ENCODE peak calls at places on chromosome 9, in four cellular contexts. O is T-helper 2 cell; G is CD4-positive, alpha-beta T cell; M is OCI-LY7. P is an unnamed sample.

GRCh38 chr9:94160594-94161501 is 76.6 kb downstream of the PTPDC1 start:
- DNase-seq in M (peak; percentile 30), O (no peak), G (no peak), P (no peak)

GRCh38 chr9:27003406-27004147 is 1.9 kb downstream of the LRRC19 start:
- DNase-seq in M (no peak), O (no peak), G (no peak), P (no peak)

GRCh38 chr9:107866912-107867311 is 377.3 kb upstream of the KLF4 start:
- DNase-seq in M (no peak), O (no peak), G (no peak), P (no peak)

GRCh38 chr9:15136646-15137045 is 170.4 kb downstream of the TTC39B start:
- DNase-seq in O (no peak), M (no peak), G (no peak), P (no peak)

GRCh38 chr9:33868430-33869000 is 51.6 kb downstream of the UBE2R2 start:
- DNase-seq in G (no peak), O (no peak), M (no peak), P (no peak)

GRCh38 chr9:134725605-134725940 is 84.0 kb downstream of the COL5A1 start:
- DNase-seq in O (no peak), G (no peak), M (no peak), P (no peak)

GRCh38 chr9:128225770-128226753 is 22.9 kb downstream of the DNM1 start:
- DNase-seq in G (no peak), M (no peak), O (no peak), P (no peak)

GRCh38 chr9:77194423-77194822 is 17.1 kb downstream of the VPS13A start:
- DNase-seq in G (no peak), M (no peak), O (no peak), P (no peak)

GRCh38 chr9:78982849-78983248 is 588.9 kb upstream of the TLE4 start:
- DNase-seq in M (no peak), O (no peak), G (no peak), P (no peak)

GRCh38 chr9:107033974-107034373 is 171.0 kb downstream of the ZNF462 start:
- DNase-seq in M (no peak), G (no peak), O (no peak), P (no peak)

GRCh38 chr9:73680831-73681230 is 529.2 kb downstream of the ANXA1 start:
- DNase-seq in M (no peak), G (no peak), O (no peak), P (no peak)

GRCh38 chr9:135793221-135794056 is 91.5 kb downstream of the KCNT1 start:
- DNase-seq in G (no peak), O (no peak), M (no peak), P (no peak)

GRCh38 chr9:7042124-7042523 is 284.4 kb downstream of the KDM4C start:
- DNase-seq in O (no peak), G (no peak), M (no peak), P (no peak)

GRCh38 chr9:135226369-135227050 is 139.0 kb downstream of the OLFM1 start:
- DNase-seq in M (no peak), O (no peak), G (no peak), P (no peak)

GRCh38 chr9:134171316-134172197 is 7.2 kb upstream of the RNU6ATAC start:
- DNase-seq in G (no peak), M (no peak), O (no peak), P (no peak)

GRCh38 chr9:106075568-106075967 is 381.2 kb downstream of the TMEM38B start:
- DNase-seq in O (no peak), M (no peak), G (no peak), P (no peak)

GRCh38 chr9:73916016-73916673 is 581.0 kb upstream of the RORB start:
- DNase-seq in G (no peak), O (no peak), M (no peak), P (no peak)

GRCh38 chr9:113625456-113625855 is 161.9 kb downstream of the RGS3 start:
- DNase-seq in O (no peak), M (no peak), G (no peak), P (no peak)

GRCh38 chr9:77210116-77210515 is 32.8 kb downstream of the VPS13A start:
- DNase-seq in G (no peak), O (no peak), M (no peak), P (no peak)

GRCh38 chr9:136882109-136882946 is 4.0 kb upstream of the TRAF2 start:
- DNase-seq in M (peak; percentile 25), O (peak; percentile 74), G (peak; percentile 77), P (peak; percentile 62)

P was measured in naive thymus-derived CD8-positive, alpha-beta T cell.